ENCODE peak calls at places on chromosomes 7 and 10, in six cellular contexts. K is activated CD8-positive, alpha-beta memory T cell treated with anti-CD3 and anti-CD28 coated beads for 24 hours; E is small intestine; H is AG08396; Z is Peyer's patch; X is HFFc6. Y is an unnamed sample.

GRCh38 chr10:67221939-67222494 is 296.2 kb downstream of the LRRTM3 start:
- DNase-seq in Z (no peak), X (no peak), K (no peak), H (no peak), E (no peak), Y (no peak)

GRCh38 chr10:132522521-132523411 is 14.8 kb upstream of the INPP5A start:
- DNase-seq in Z (peak), H (no peak), X (no peak), E (no peak), K (no peak), Y (peak)

GRCh38 chr10:1233031-1233430 is 176.8 kb downstream of the WDR37 start:
- DNase-seq in Z (peak), H (no peak), K (no peak), X (no peak), E (no peak), Y (no peak)

GRCh38 chr10:43683451-43684197 is 34.9 kb upstream of the ZNF32 start:
- DNase-seq in X (no peak), Z (no peak), E (no peak), H (no peak), K (no peak), Y (no peak)

GRCh38 chr7:114567416-114567815 is 152.8 kb downstream of the FOXP2 start:
- DNase-seq in X (no peak), H (no peak), E (no peak), Z (no peak), K (no peak), Y (no peak)

GRCh38 chr10:46227571-46228075 is 59.2 kb upstream of the ANTXRL start:
- DNase-seq in H (no peak), K (peak), X (no peak), E (no peak), Z (peak), Y (no peak)

GRCh38 chr10:8633909-8634308 is 579.4 kb downstream of the GATA3 start:
- DNase-seq in Z (no peak), H (no peak), X (no peak), E (no peak), K (no peak), Y (no peak)

GRCh38 chr10:26556756-26557640 is 118.9 kb downstream of the APBB1IP start:
- DNase-seq in X (peak), Z (no peak), H (peak), K (no peak), E (peak), Y (no peak)

GRCh38 chr7:102864958-102865357 is 47.8 kb upstream of the LRRC17 start:
- DNase-seq in K (no peak), X (no peak), E (no peak), H (no peak), Z (no peak), Y (no peak)

GRCh38 chr7:43876976-43877745 is 7.8 kb upstream of the MRPS24 start:
- DNase-seq in K (no peak), Z (no peak), H (no peak), E (no peak), X (no peak), Y (no peak)

Y was measured in left colon.